ENCODE peak calls at places on chromosomes 11 and 22, in six cellular contexts. One of them, this sample, is unnamed.

GRCh38 chr22:46290121-46290842 is 6.4 kb upstream of the GTSE1 start:
- DNase-seq in mammary epithelial cell: no peak
- DNase-seq in epithelial cell of esophagus: no peak
- DNase-seq in A549: no peak
- DNase-seq in SK-N-SH: no peak
- DNase-seq in neural progenitor cell: no peak
- DNase-seq in this sample: no peak

GRCh38 chr22:26330971-26331625 is 98.0 kb upstream of the ASPHD2 start:
- DNase-seq in mammary epithelial cell: peak; percentile 57
- DNase-seq in epithelial cell of esophagus: peak; percentile 71
- DNase-seq in A549: peak; percentile 44
- DNase-seq in SK-N-SH: peak; percentile 81
- DNase-seq in neural progenitor cell: peak; percentile 76
- DNase-seq in this sample: peak; percentile 17

GRCh38 chr22:25389541-25389919 is 170.1 kb downstream of the CRYBB2 start:
- DNase-seq in mammary epithelial cell: no peak
- DNase-seq in epithelial cell of esophagus: no peak
- DNase-seq in A549: no peak
- DNase-seq in SK-N-SH: no peak
- DNase-seq in neural progenitor cell: no peak
- DNase-seq in this sample: no peak

GRCh38 chr11:74417379-74417804 is 19.2 kb upstream of the PGM2L1 start:
- DNase-seq in mammary epithelial cell: peak; percentile 84
- DNase-seq in epithelial cell of esophagus: peak; percentile 80
- DNase-seq in A549: no peak
- DNase-seq in SK-N-SH: no peak
- DNase-seq in neural progenitor cell: no peak
- DNase-seq in this sample: peak; percentile 90

GRCh38 chr11:72662036-72662435 is 12.2 kb downstream of the PDE2A start:
- DNase-seq in mammary epithelial cell: no peak
- DNase-seq in epithelial cell of esophagus: no peak
- DNase-seq in A549: no peak
- DNase-seq in SK-N-SH: no peak
- DNase-seq in neural progenitor cell: no peak
- DNase-seq in this sample: no peak

GRCh38 chr11:47611240-47611863 is 17.1 kb upstream of the C1QTNF4 start:
- DNase-seq in mammary epithelial cell: no peak
- DNase-seq in epithelial cell of esophagus: no peak
- DNase-seq in A549: no peak
- DNase-seq in SK-N-SH: no peak
- DNase-seq in neural progenitor cell: no peak
- DNase-seq in this sample: no peak

GRCh38 chr22:42978453-42979103 is 36.4 kb downstream of the PACSIN2 start:
- DNase-seq in mammary epithelial cell: peak; percentile 87
- DNase-seq in epithelial cell of esophagus: peak; percentile 95
- DNase-seq in A549: no peak
- DNase-seq in SK-N-SH: no peak
- DNase-seq in neural progenitor cell: peak; percentile 56
- DNase-seq in this sample: no peak

GRCh38 chr11:1508986-1509385 is 22.4 kb upstream of the MOB2 start:
- DNase-seq in mammary epithelial cell: no peak
- DNase-seq in epithelial cell of esophagus: no peak
- DNase-seq in A549: no peak
- DNase-seq in SK-N-SH: no peak
- DNase-seq in neural progenitor cell: no peak
- DNase-seq in this sample: no peak

GRCh38 chr22:45832959-45833580 is 143.9 kb downstream of the WNT7B start:
- DNase-seq in mammary epithelial cell: peak; percentile 57
- DNase-seq in epithelial cell of esophagus: peak; percentile 81
- DNase-seq in A549: no peak
- DNase-seq in SK-N-SH: no peak
- DNase-seq in neural progenitor cell: no peak
- DNase-seq in this sample: no peak

GRCh38 chr22:44975444-44976262 is 34.2 kb downstream of the PHF21B start:
- DNase-seq in mammary epithelial cell: peak; percentile 68
- DNase-seq in epithelial cell of esophagus: peak; percentile 81
- DNase-seq in A549: peak; percentile 74
- DNase-seq in SK-N-SH: peak; percentile 81
- DNase-seq in neural progenitor cell: peak; percentile 97
- DNase-seq in this sample: peak; percentile 72

GRCh38 chr11:11179239-11179638 is 173.8 kb downstream of the CSNK2A3 start:
- DNase-seq in mammary epithelial cell: peak; percentile 86
- DNase-seq in epithelial cell of esophagus: peak; percentile 75
- DNase-seq in A549: peak; percentile 23
- DNase-seq in SK-N-SH: no peak
- DNase-seq in neural progenitor cell: no peak
- DNase-seq in this sample: peak; percentile 78

GRCh38 chr11:35343033-35343598 is 76.2 kb downstream of the SLC1A2 start:
- DNase-seq in mammary epithelial cell: no peak
- DNase-seq in epithelial cell of esophagus: no peak
- DNase-seq in A549: no peak
- DNase-seq in SK-N-SH: no peak
- DNase-seq in neural progenitor cell: no peak
- DNase-seq in this sample: no peak

GRCh38 chr11:107898270-107898669 is 30.0 kb upstream of the RAB39A start:
- DNase-seq in mammary epithelial cell: peak; percentile 35
- DNase-seq in epithelial cell of esophagus: peak; percentile 66
- DNase-seq in A549: peak; percentile 53
- DNase-seq in SK-N-SH: peak; percentile 43
- DNase-seq in neural progenitor cell: peak; percentile 44
- DNase-seq in this sample: peak; percentile 59

GRCh38 chr11:69311767-69312385 is 17.9 kb downstream of the MYEOV start:
- DNase-seq in mammary epithelial cell: no peak
- DNase-seq in epithelial cell of esophagus: no peak
- DNase-seq in A549: no peak
- DNase-seq in SK-N-SH: no peak
- DNase-seq in neural progenitor cell: no peak
- DNase-seq in this sample: no peak

GRCh38 chr11:77819411-77819920 is 1.1 kb downstream of the RSF1 start:
- DNase-seq in mammary epithelial cell: peak; percentile 84
- DNase-seq in epithelial cell of esophagus: peak; percentile 91
- DNase-seq in A549: peak; percentile 89
- DNase-seq in SK-N-SH: peak; percentile 78
- DNase-seq in neural progenitor cell: peak; percentile 91
- DNase-seq in this sample: peak; percentile 89

GRCh38 chr22:35918466-35918865 is 110.2 kb downstream of the RBFOX2 start:
- DNase-seq in mammary epithelial cell: no peak
- DNase-seq in epithelial cell of esophagus: no peak
- DNase-seq in A549: no peak
- DNase-seq in SK-N-SH: no peak
- DNase-seq in neural progenitor cell: peak; percentile 18
- DNase-seq in this sample: no peak

GRCh38 chr11:124518900-124519541 is 24.4 kb downstream of the OR8B12 start:
- DNase-seq in mammary epithelial cell: peak; percentile 5
- DNase-seq in epithelial cell of esophagus: peak; percentile 36
- DNase-seq in A549: no peak
- DNase-seq in SK-N-SH: no peak
- DNase-seq in neural progenitor cell: no peak
- DNase-seq in this sample: no peak

GRCh38 chr11:8989411-8989810 is 14.4 kb downstream of the NRIP3 start:
- DNase-seq in mammary epithelial cell: no peak
- DNase-seq in epithelial cell of esophagus: peak; percentile 17
- DNase-seq in A549: no peak
- DNase-seq in SK-N-SH: no peak
- DNase-seq in neural progenitor cell: no peak
- DNase-seq in this sample: peak; percentile 33

GRCh38 chr22:30212996-30213441 is 33.5 kb downstream of the LIF start:
- DNase-seq in mammary epithelial cell: no peak
- DNase-seq in epithelial cell of esophagus: no peak
- DNase-seq in A549: no peak
- DNase-seq in SK-N-SH: peak; percentile 47
- DNase-seq in neural progenitor cell: no peak
- DNase-seq in this sample: no peak

GRCh38 chr11:71333473-71333872 is 81.1 kb upstream of the SHANK2 start:
- DNase-seq in mammary epithelial cell: no peak
- DNase-seq in epithelial cell of esophagus: no peak
- DNase-seq in A549: no peak
- DNase-seq in SK-N-SH: no peak
- DNase-seq in neural progenitor cell: no peak
- DNase-seq in this sample: no peak
- H3K4me3 ChIP-seq in mammary epithelial cell: no peak overlapping the region
- H3K4me3 ChIP-seq in epithelial cell of esophagus: no peak overlapping the region
- H3K4me3 ChIP-seq in A549: no peak overlapping the region
- H3K4me3 ChIP-seq in SK-N-SH: no peak overlapping the region
- H3K4me3 ChIP-seq in neural progenitor cell: no peak overlapping the region
- H3K4me3 ChIP-seq in this sample: no peak overlapping the region

GRCh38 chr11:3959918-3960295 is 104.4 kb downstream of the STIM1 start:
- DNase-seq in mammary epithelial cell: peak; percentile 24
- DNase-seq in epithelial cell of esophagus: no peak
- DNase-seq in A549: no peak
- DNase-seq in SK-N-SH: no peak
- DNase-seq in neural progenitor cell: no peak
- DNase-seq in this sample: no peak

GRCh38 chr11:3957437-3957836 is 102.0 kb downstream of the STIM1 start:
- DNase-seq in mammary epithelial cell: no peak
- DNase-seq in epithelial cell of esophagus: no peak
- DNase-seq in A549: no peak
- DNase-seq in SK-N-SH: no peak
- DNase-seq in neural progenitor cell: no peak
- DNase-seq in this sample: no peak

GRCh38 chr11:3958301-3958700 is 102.8 kb downstream of the STIM1 start:
- DNase-seq in mammary epithelial cell: no peak
- DNase-seq in epithelial cell of esophagus: no peak
- DNase-seq in A549: no peak
- DNase-seq in SK-N-SH: no peak
- DNase-seq in neural progenitor cell: peak; percentile 10
- DNase-seq in this sample: no peak

GRCh38 chr11:3956748-3957147 is 101.3 kb downstream of the STIM1 start:
- DNase-seq in mammary epithelial cell: no peak
- DNase-seq in epithelial cell of esophagus: no peak
- DNase-seq in A549: no peak
- DNase-seq in SK-N-SH: no peak
- DNase-seq in neural progenitor cell: no peak
- DNase-seq in this sample: no peak

DNA sequence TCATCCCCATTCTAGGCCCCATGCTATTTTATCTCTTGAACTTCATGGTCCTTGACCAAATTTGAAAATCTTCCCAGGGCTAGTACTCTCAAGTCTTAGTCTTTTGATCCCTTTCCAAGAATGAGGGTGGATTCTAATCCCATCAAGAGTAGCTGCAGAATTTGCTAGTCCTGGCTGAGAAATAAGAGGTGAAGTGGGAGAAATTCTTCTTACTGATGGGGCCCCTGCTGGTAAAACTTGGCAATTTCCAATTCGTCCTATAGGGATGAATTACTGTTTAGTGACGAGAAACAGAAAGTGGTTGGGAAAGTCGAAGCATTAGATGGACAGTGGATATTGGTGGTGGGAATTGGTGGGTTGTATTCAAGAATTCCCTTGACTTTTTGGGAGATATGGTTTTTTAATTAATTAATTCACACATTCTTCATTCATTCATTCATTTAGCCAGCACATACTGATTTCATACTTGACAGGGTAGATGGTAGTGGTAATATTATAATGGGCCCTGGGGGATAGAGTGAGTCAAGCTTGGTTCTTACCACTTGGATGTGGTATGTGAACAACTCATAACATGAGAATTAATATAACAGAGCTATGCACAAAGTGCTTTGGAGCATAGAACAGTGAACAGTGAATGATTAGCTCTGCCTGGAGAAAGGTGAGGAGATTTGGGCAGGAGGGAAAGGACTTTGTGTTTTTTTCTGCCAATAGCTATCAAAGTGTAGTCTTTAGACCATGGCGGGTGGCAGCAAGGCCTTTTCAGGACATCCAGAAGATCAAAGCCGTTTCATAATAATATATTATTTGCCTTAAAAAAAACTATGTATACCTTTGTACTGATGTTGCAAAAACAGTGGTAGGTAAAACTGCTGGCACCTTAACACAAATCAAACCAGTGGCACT is 103.8 kb downstream of the STIM1 start:
- DNase-seq in mammary epithelial cell: peak; percentile 79
- DNase-seq in epithelial cell of esophagus: peak; percentile 87
- DNase-seq in A549: peak; percentile 54
- DNase-seq in SK-N-SH: no peak
- DNase-seq in neural progenitor cell: peak; percentile 21
- DNase-seq in this sample: peak; percentile 77
- TF ChIP-seq CTCF in mammary epithelial cell: peak; percentile 24
- TF ChIP-seq CTCF in epithelial cell of esophagus: peak; percentile 13
- TF ChIP-seq CTCF in A549: peak; percentile 34
- TF ChIP-seq CTCF in SK-N-SH: peak; percentile 37
- TF ChIP-seq CTCF in neural progenitor cell: peak; percentile 38
- TF ChIP-seq CTCF in this sample: peak; percentile 27

GRCh38 chr11:12204506-12204905 is 94.1 kb downstream of the MICAL2 start:
- DNase-seq in mammary epithelial cell: no peak
- DNase-seq in epithelial cell of esophagus: no peak
- DNase-seq in A549: no peak
- DNase-seq in SK-N-SH: no peak
- DNase-seq in neural progenitor cell: no peak
- DNase-seq in this sample: no peak
- H3K4me3 ChIP-seq in mammary epithelial cell: no peak overlapping the region
- H3K4me3 ChIP-seq in epithelial cell of esophagus: no peak overlapping the region
- H3K4me3 ChIP-seq in A549: no peak overlapping the region
- H3K4me3 ChIP-seq in SK-N-SH: no peak overlapping the region
- H3K4me3 ChIP-seq in neural progenitor cell: no peak overlapping the region
- H3K4me3 ChIP-seq in this sample: no peak overlapping the region

GRCh38 chr11:86228269-86228966 is 16.1 kb upstream of the EED start:
- DNase-seq in mammary epithelial cell: peak; percentile 27
- DNase-seq in epithelial cell of esophagus: no peak
- DNase-seq in A549: no peak
- DNase-seq in SK-N-SH: no peak
- DNase-seq in neural progenitor cell: no peak
- DNase-seq in this sample: no peak

GRCh38 chr11:86230921-86231320 is 13.6 kb upstream of the EED start:
- DNase-seq in mammary epithelial cell: peak; percentile 55
- DNase-seq in epithelial cell of esophagus: peak; percentile 56
- DNase-seq in A549: no peak
- DNase-seq in SK-N-SH: no peak
- DNase-seq in neural progenitor cell: no peak
- DNase-seq in this sample: no peak

GRCh38 chr11:86228967-86229330 is 15.6 kb upstream of the EED start:
- DNase-seq in mammary epithelial cell: no peak
- DNase-seq in epithelial cell of esophagus: peak; percentile 21
- DNase-seq in A549: no peak
- DNase-seq in SK-N-SH: no peak
- DNase-seq in neural progenitor cell: no peak
- DNase-seq in this sample: no peak

GRCh38 chr11:86232556-86232955 is 12.0 kb upstream of the EED start:
- DNase-seq in mammary epithelial cell: no peak
- DNase-seq in epithelial cell of esophagus: no peak
- DNase-seq in A549: no peak
- DNase-seq in SK-N-SH: no peak
- DNase-seq in neural progenitor cell: no peak
- DNase-seq in this sample: no peak

DNA sequence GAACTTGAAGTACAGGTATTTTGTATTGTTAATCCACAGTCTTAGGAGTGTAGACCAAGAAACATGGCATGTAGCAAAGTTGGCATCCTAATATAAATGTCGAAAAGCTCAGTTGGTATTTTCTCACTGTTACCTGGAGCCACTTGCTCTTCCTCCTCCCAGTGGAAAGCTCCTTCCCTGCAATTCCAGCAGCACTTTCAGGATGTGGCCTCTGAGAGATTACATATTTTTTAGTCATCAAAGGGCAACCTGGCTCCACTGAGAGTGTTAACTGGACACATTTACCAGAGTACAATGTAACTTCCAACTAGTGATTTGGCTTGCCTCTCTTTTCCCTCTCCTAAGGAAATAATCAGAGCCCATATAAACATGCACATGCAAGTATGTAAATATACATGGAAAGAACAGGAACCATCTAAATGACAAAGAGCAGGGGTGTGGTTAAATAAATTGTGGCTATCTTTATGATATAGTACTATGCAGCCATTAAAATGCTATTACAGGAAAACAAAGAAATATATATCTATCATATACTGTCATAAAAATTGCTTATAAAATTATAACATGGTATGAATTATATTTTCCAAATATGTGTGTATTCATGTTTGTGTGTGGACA is 14.2 kb upstream of the EED start:
- DNase-seq in mammary epithelial cell: peak; percentile 75
- DNase-seq in epithelial cell of esophagus: peak; percentile 41
- DNase-seq in A549: no peak
- DNase-seq in SK-N-SH: no peak
- DNase-seq in neural progenitor cell: no peak
- DNase-seq in this sample: no peak
- TF ChIP-seq CTCF in mammary epithelial cell: peak; percentile 80
- TF ChIP-seq CTCF in epithelial cell of esophagus: no peak
- TF ChIP-seq CTCF in A549: no peak
- TF ChIP-seq CTCF in SK-N-SH: no peak
- TF ChIP-seq CTCF in neural progenitor cell: no peak
- TF ChIP-seq CTCF in this sample: peak; percentile 31